ENCODE peak calls at places on chromosomes 11 and 22, in eight cellular contexts. O, G, V, A, L, Q, I and D are unnamed samples.

GRCh38 chr11:109728056-109728455 is 306.1 kb downstream of the C11orf87 start:
- DNase-seq in O (no peak), V (no peak), G (no peak), I (no peak), L (no peak), A (no peak), Q (no peak), D (no peak)

GRCh38 chr22:30575011-30575671 is 676 bp upstream of the GAL3ST1 start:
- DNase-seq in Q (no peak), O (no peak), L (no peak), A (peak; percentile 46), G (no peak), I (no peak), V (no peak), D (peak; percentile 48)

GRCh38 chr11:61163714-61164609 is 2.7 kb upstream of the VPS37C start:
- DNase-seq in V (no peak), L (no peak), I (no peak), A (no peak), O (no peak), G (no peak), Q (peak; percentile 71), D (no peak)

GRCh38 chr22:46561435-46561905 is 24.1 kb upstream of the CELSR1 start:
- DNase-seq in A (no peak), G (no peak), L (no peak), V (peak; percentile 32), O (no peak), I (no peak), Q (no peak), D (no peak)

GRCh38 chr11:126615819-126616218 is 260.3 kb downstream of the ST3GAL4 start:
- DNase-seq in Q (no peak), I (no peak), O (no peak), A (no peak), G (no peak), L (no peak), V (no peak), D (no peak)

GRCh38 chr11:90911192-90911591 is 688.3 kb upstream of the CHORDC1 start:
- DNase-seq in V (no peak), L (no peak), G (no peak), I (no peak), Q (no peak), A (no peak), O (no peak), D (no peak)

GRCh38 chr22:44691796-44692661 is 10.0 kb upstream of the PRR5 start:
- DNase-seq in L (no peak), I (no peak), Q (no peak), V (no peak), O (no peak), A (no peak), G (no peak), D (no peak)

GRCh38 chr11:79393362-79394043 is 47.3 kb downstream of the TENM4 start:
- DNase-seq in O (no peak), V (no peak), A (no peak), Q (no peak), I (no peak), G (no peak), L (no peak), D (no peak)

GRCh38 chr22:23833017-23833795 is 5.6 kb downstream of the DERL3 start:
- DNase-seq in O (no peak), A (no peak), I (no peak), G (no peak), Q (no peak), L (no peak), V (no peak), D (peak; percentile 48)

GRCh38 chr22:41557401-41558240 is 3.2 kb upstream of the CSDC2 start:
- DNase-seq in G (no peak), Q (no peak), I (no peak), V (no peak), L (no peak), O (no peak), A (peak; percentile 79), D (no peak)

GRCh38 chr22:46636221-46637002 is 16.2 kb downstream of the GRAMD4 start:
- DNase-seq in Q (no peak), O (no peak), A (no peak), I (no peak), V (no peak), L (no peak), G (no peak), D (peak; percentile 60)

GRCh38 chr22:39264344-39265116 is 19.7 kb upstream of the PDGFB start:
- DNase-seq in G (no peak), Q (no peak), V (no peak), O (no peak), L (no peak), A (no peak), I (no peak), D (peak; percentile 56)

GRCh38 chr11:128871165-128871564 is 4.1 kb upstream of the KCNJ1 start:
- DNase-seq in L (no peak), Q (no peak), I (no peak), O (no peak), G (no peak), V (no peak), A (no peak), D (no peak)

GRCh38 chr11:73058989-73059674 is 83.0 kb downstream of the FCHSD2 start:
- DNase-seq in Q (no peak), G (no peak), I (no peak), L (no peak), A (no peak), V (no peak), O (no peak), D (no peak)

GRCh38 chr11:15852179-15852578 is 504.2 kb downstream of the SOX6 start:
- DNase-seq in Q (no peak), V (no peak), I (peak; percentile 37), L (no peak), O (no peak), G (no peak), A (no peak), D (no peak)

GRCh38 chr11:122917311-122917710 is 34.8 kb downstream of the JHY start:
- DNase-seq in O (no peak), G (no peak), I (no peak), V (no peak), L (no peak), A (peak; percentile 59), Q (no peak), D (peak; percentile 20)

GRCh38 chr22:26162961-26163360 is 6.3 kb upstream of the SEZ6L start:
- DNase-seq in A (no peak), V (no peak), Q (no peak), I (no peak), O (no peak), L (no peak), G (no peak), D (no peak)

GRCh38 chr11:93849751-93850584 is 450 bp downstream of the VSTM5 start:
- DNase-seq in V (no peak), O (no peak), L (no peak), G (no peak), A (no peak), Q (no peak), I (peak; percentile 41), D (peak; percentile 51)

GRCh38 chr22:27318516-27318915 is 483.0 kb downstream of the MN1 start:
- DNase-seq in I (no peak), O (no peak), A (peak; percentile 59), Q (no peak), V (no peak), L (no peak), G (no peak), D (no peak)

GRCh38 chr11:45017329-45017728 is 66.6 kb upstream of the TP53I11 start:
- DNase-seq in V (no peak), G (no peak), A (no peak), I (peak; percentile 29), O (no peak), L (no peak), Q (no peak), D (no peak)

GRCh38 chr11:108534274-108534882 is 36.2 kb upstream of the POGLUT3 start:
- DNase-seq in G (no peak), I (no peak), V (no peak), O (no peak), A (no peak), L (no peak), Q (no peak), D (no peak)

GRCh38 chr11:8317164-8317563 is 53.5 kb upstream of the LMO1 start:
- DNase-seq in A (peak; percentile 70), L (no peak), G (no peak), V (no peak), O (no peak), Q (no peak), I (no peak), D (no peak)

GRCh38 chr11:38648597-38648996 is 2050.6 kb upstream of the RAG2 start:
- DNase-seq in Q (no peak), V (no peak), A (no peak), O (no peak), L (no peak), G (no peak), I (no peak), D (no peak)

GRCh38 chr11:68076371-68077042 is 37.7 kb downstream of the TCIRG1 start:
- DNase-seq in I (peak; percentile 28), V (no peak), O (no peak), G (no peak), L (no peak), Q (no peak), A (no peak), D (no peak)

GRCh38 chr11:76615950-76616349 is 54.6 kb downstream of the LRRC32 start:
- DNase-seq in V (no peak), O (no peak), I (no peak), G (peak; percentile 18), A (peak; percentile 76), Q (no peak), L (no peak), D (no peak)

GRCh38 chr22:47918936-47919505 is 1156.6 kb downstream of the TBC1D22A start:
- DNase-seq in O (no peak), A (no peak), L (no peak), V (no peak), G (no peak), Q (no peak), I (no peak), D (no peak)